ENCODE peak calls at places on chromosomes 1 and 21, in five cellular contexts. K is astrocyte of the hippocampus, P is neural crest cell, U is D341Med, O is GDM1. L is an unnamed sample.
A peak's percentile ranks its signal among the peaks of the same experiment; 100 is the strongest.

GRCh38 chr21:38439336-38439900 is 58.9 kb downstream of the ERG start:
- DNase-seq in U (no peak), K (peak; percentile 45), O (no peak), P (no peak), L (no peak)

GRCh38 chr1:81801834-81802531 is 1.2 kb downstream of the ADGRL2 start:
- DNase-seq in U (peak; percentile 63), K (peak; percentile 80), P (peak; percentile 23), O (no peak), L (peak; percentile 19)

GRCh38 chr1:116329524-116330341 is 43.3 kb upstream of the ATP1A1 start:
- DNase-seq in U (no peak), O (no peak), K (no peak), P (no peak), L (no peak)

GRCh38 chr1:119220980-119221379 is 80.5 kb upstream of the WARS2 start:
- DNase-seq in P (no peak), U (no peak), O (no peak), K (peak; percentile 41), L (no peak)

GRCh38 chr1:69737527-69738176 is 169.9 kb downstream of the LRRC7 start:
- DNase-seq in P (peak; percentile 34), U (peak; percentile 50), O (peak; percentile 18), K (peak; percentile 89), L (peak; percentile 49)

GRCh38 chr1:18225236-18225904 is 117.8 kb downstream of the IGSF21 start:
- DNase-seq in K (no peak), O (no peak), U (peak; percentile 63), P (no peak), L (peak; percentile 70)

GRCh38 chr1:223752721-223753515 is 40.6 kb downstream of the CAPN2 start:
- DNase-seq in O (no peak), U (no peak), P (no peak), K (no peak), L (no peak)

GRCh38 chr1:33094971-33095604 is 14.1 kb downstream of the AZIN2 start:
- DNase-seq in K (peak; percentile 82), U (peak; percentile 63), P (peak; percentile 85), O (no peak), L (peak; percentile 70)

L was measured in WERI-Rb-1.